ENCODE peak calls at places on chromosomes 4 and X, in ten cellular contexts. One of them, this sample, is unnamed.

GRCh38 chr4:8191136-8191747 is 7.8 kb upstream of the SH3TC1 start:
- DNase-seq in B cell: no peak
- DNase-seq in fibroblast of the aortic adventitia: peak
- DNase-seq in CD8-positive, alpha-beta T cell: no peak
- DNase-seq in lower leg skin: no peak
- DNase-seq in cardiac muscle cell: peak
- DNase-seq in vagina: no peak
- DNase-seq in type B pancreatic cell: no peak
- DNase-seq in suprapubic skin: no peak
- DNase-seq in HFFc6: no peak
- DNase-seq in this sample: peak

GRCh38 chr4:147834480-147834879 is 102.6 kb downstream of the ARHGAP10 start:
- DNase-seq in B cell: no peak
- DNase-seq in fibroblast of the aortic adventitia: no peak
- DNase-seq in CD8-positive, alpha-beta T cell: no peak
- DNase-seq in lower leg skin: no peak
- DNase-seq in cardiac muscle cell: no peak
- DNase-seq in vagina: no peak
- DNase-seq in type B pancreatic cell: no peak
- DNase-seq in suprapubic skin: no peak
- DNase-seq in HFFc6: no peak
- DNase-seq in this sample: no peak

GRCh38 chrX:72299891-72300630 is 5.7 kb downstream of the CITED1 start:
- DNase-seq in B cell: no peak
- DNase-seq in fibroblast of the aortic adventitia: no peak
- DNase-seq in CD8-positive, alpha-beta T cell: no peak
- DNase-seq in lower leg skin: no peak
- DNase-seq in cardiac muscle cell: no peak
- DNase-seq in vagina: no peak
- DNase-seq in type B pancreatic cell: no peak
- DNase-seq in suprapubic skin: no peak
- DNase-seq in HFFc6: no peak
- DNase-seq in this sample: no peak

GRCh38 chrX:989959-990510 is 222.4 kb downstream of the CRLF2 start:
- DNase-seq in B cell: peak
- DNase-seq in fibroblast of the aortic adventitia: peak
- DNase-seq in CD8-positive, alpha-beta T cell: no peak
- DNase-seq in lower leg skin: peak
- DNase-seq in cardiac muscle cell: peak
- DNase-seq in vagina: no peak
- DNase-seq in type B pancreatic cell: no peak
- DNase-seq in suprapubic skin: peak
- DNase-seq in HFFc6: peak
- DNase-seq in this sample: peak

GRCh38 chr4:102871772-102872171 is 3.0 kb downstream of the CISD2 start:
- DNase-seq in B cell: no peak
- DNase-seq in fibroblast of the aortic adventitia: no peak
- DNase-seq in CD8-positive, alpha-beta T cell: no peak
- DNase-seq in lower leg skin: no peak
- DNase-seq in cardiac muscle cell: no peak
- DNase-seq in vagina: no peak
- DNase-seq in type B pancreatic cell: no peak
- DNase-seq in suprapubic skin: no peak
- DNase-seq in HFFc6: no peak
- DNase-seq in this sample: no peak

GRCh38 chrX:437636-438390 is 51.1 kb upstream of the PPP2R3B start:
- DNase-seq in B cell: no peak
- DNase-seq in fibroblast of the aortic adventitia: no peak
- DNase-seq in CD8-positive, alpha-beta T cell: no peak
- DNase-seq in lower leg skin: no peak
- DNase-seq in cardiac muscle cell: no peak
- DNase-seq in vagina: no peak
- DNase-seq in type B pancreatic cell: no peak
- DNase-seq in suprapubic skin: no peak
- DNase-seq in HFFc6: no peak
- DNase-seq in this sample: no peak

GRCh38 chrX:153454901-153455550 is 9.2 kb upstream of the TREX2 start:
- DNase-seq in B cell: no peak
- DNase-seq in fibroblast of the aortic adventitia: no peak
- DNase-seq in CD8-positive, alpha-beta T cell: no peak
- DNase-seq in lower leg skin: no peak
- DNase-seq in cardiac muscle cell: no peak
- DNase-seq in vagina: no peak
- DNase-seq in type B pancreatic cell: no peak
- DNase-seq in suprapubic skin: no peak
- DNase-seq in HFFc6: no peak
- DNase-seq in this sample: no peak

GRCh38 chr4:142881331-142881730 is 35.2 kb upstream of the INPP4B start:
- DNase-seq in B cell: no peak
- DNase-seq in fibroblast of the aortic adventitia: no peak
- DNase-seq in CD8-positive, alpha-beta T cell: no peak
- DNase-seq in lower leg skin: no peak
- DNase-seq in cardiac muscle cell: no peak
- DNase-seq in vagina: no peak
- DNase-seq in type B pancreatic cell: no peak
- DNase-seq in suprapubic skin: no peak
- DNase-seq in HFFc6: no peak
- DNase-seq in this sample: no peak

DNA sequence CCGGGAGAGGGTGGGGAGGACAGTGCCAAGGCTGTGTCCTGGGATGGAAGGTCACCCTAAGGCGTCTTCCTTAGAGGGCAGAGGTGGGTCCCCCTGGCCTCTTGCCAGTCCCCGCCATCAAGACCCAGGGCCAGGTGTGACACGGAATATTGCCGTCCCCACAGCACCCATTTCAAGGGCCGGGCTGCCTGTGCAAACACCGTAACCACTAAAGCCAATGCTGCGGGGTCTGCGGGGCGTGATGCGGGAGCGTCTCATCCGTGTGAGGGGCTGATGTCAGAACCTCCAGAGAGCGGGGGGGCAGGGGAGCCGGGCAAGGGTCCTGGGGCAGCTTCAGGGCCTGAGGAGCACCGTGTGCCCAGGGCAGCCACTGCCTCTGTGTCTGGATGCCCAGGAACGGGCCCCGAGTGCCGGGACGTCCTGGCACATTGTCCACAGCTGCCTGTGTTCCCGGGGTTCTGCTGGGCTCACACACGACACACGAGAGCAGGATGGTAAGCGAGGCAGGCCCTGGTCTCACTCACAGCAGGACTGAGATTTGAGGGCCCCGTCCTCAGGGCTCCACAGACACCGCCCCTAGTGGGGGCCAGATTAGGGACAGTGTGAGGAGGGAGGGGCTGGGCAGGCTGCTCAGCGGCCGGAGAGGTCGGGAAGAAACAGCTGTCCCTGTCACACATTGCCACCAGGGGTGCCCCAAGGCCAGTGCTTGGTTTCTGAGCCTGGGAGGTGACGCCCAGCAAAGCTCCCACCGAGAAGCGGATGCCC is 29.2 kb downstream of the NKX1-1 start:
- DNase-seq in B cell: no peak
- DNase-seq in fibroblast of the aortic adventitia: no peak
- DNase-seq in CD8-positive, alpha-beta T cell: no peak
- DNase-seq in lower leg skin: peak
- DNase-seq in cardiac muscle cell: no peak
- DNase-seq in vagina: no peak
- DNase-seq in type B pancreatic cell: no peak
- DNase-seq in suprapubic skin: peak
- DNase-seq in HFFc6: no peak
- DNase-seq in this sample: peak
- TF ChIP-seq CTCF in B cell: no peak
- TF ChIP-seq CTCF in fibroblast of the aortic adventitia: no peak
- TF ChIP-seq CTCF in CD8-positive, alpha-beta T cell: no peak
- TF ChIP-seq CTCF in lower leg skin: no peak
- TF ChIP-seq CTCF in cardiac muscle cell: no peak
- TF ChIP-seq CTCF in vagina: no peak
- TF ChIP-seq CTCF in type B pancreatic cell: peak
- TF ChIP-seq CTCF in suprapubic skin: no peak
- TF ChIP-seq CTCF in HFFc6: peak
- TF ChIP-seq CTCF in this sample: no peak

GRCh38 chr4:176775326-176775725 is 17.4 kb downstream of the VEGFC start:
- DNase-seq in B cell: no peak
- DNase-seq in fibroblast of the aortic adventitia: peak
- DNase-seq in CD8-positive, alpha-beta T cell: no peak
- DNase-seq in lower leg skin: no peak
- DNase-seq in cardiac muscle cell: peak
- DNase-seq in vagina: no peak
- DNase-seq in type B pancreatic cell: no peak
- DNase-seq in suprapubic skin: no peak
- DNase-seq in HFFc6: no peak
- DNase-seq in this sample: no peak

GRCh38 chr4:176780995-176781738 is 11.6 kb downstream of the VEGFC start:
- DNase-seq in B cell: no peak
- DNase-seq in fibroblast of the aortic adventitia: peak
- DNase-seq in CD8-positive, alpha-beta T cell: no peak
- DNase-seq in lower leg skin: no peak
- DNase-seq in cardiac muscle cell: peak
- DNase-seq in vagina: no peak
- DNase-seq in type B pancreatic cell: no peak
- DNase-seq in suprapubic skin: no peak
- DNase-seq in HFFc6: no peak
- DNase-seq in this sample: no peak

GRCh38 chr4:176779421-176779820 is 13.3 kb downstream of the VEGFC start:
- DNase-seq in B cell: no peak
- DNase-seq in fibroblast of the aortic adventitia: no peak
- DNase-seq in CD8-positive, alpha-beta T cell: no peak
- DNase-seq in lower leg skin: no peak
- DNase-seq in cardiac muscle cell: no peak
- DNase-seq in vagina: no peak
- DNase-seq in type B pancreatic cell: no peak
- DNase-seq in suprapubic skin: no peak
- DNase-seq in HFFc6: no peak
- DNase-seq in this sample: no peak

GRCh38 chr4:176778491-176778890 is 14.2 kb downstream of the VEGFC start:
- DNase-seq in B cell: no peak
- DNase-seq in fibroblast of the aortic adventitia: peak
- DNase-seq in CD8-positive, alpha-beta T cell: no peak
- DNase-seq in lower leg skin: peak
- DNase-seq in cardiac muscle cell: peak
- DNase-seq in vagina: no peak
- DNase-seq in type B pancreatic cell: no peak
- DNase-seq in suprapubic skin: peak
- DNase-seq in HFFc6: peak
- DNase-seq in this sample: no peak

DNA sequence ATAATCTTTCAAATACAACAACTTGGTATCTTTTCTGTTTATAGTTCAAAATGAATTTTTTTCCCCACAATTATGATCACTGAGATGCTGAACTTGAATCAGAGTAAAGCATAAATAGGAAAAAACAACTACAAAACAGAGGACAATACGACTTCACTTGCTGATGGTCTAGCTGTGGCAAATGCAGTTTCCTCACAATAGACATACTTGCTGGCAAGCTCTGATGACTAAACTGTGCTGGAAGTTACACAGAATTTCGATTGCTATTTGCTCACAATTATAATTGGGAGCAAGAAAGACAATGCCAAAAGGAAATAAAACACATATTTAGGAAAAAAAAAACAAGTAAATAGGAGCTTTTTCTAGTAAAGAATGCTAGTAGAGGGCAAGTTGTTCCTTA is 14.7 kb downstream of the VEGFC start:
- DNase-seq in B cell: no peak
- DNase-seq in fibroblast of the aortic adventitia: peak
- DNase-seq in CD8-positive, alpha-beta T cell: no peak
- DNase-seq in lower leg skin: no peak
- DNase-seq in cardiac muscle cell: peak
- DNase-seq in vagina: no peak
- DNase-seq in type B pancreatic cell: no peak
- DNase-seq in suprapubic skin: no peak
- DNase-seq in HFFc6: peak
- DNase-seq in this sample: no peak
- TF ChIP-seq CTCF in B cell: no peak
- TF ChIP-seq CTCF in fibroblast of the aortic adventitia: no peak
- TF ChIP-seq CTCF in CD8-positive, alpha-beta T cell: no peak
- TF ChIP-seq CTCF in lower leg skin: no peak
- TF ChIP-seq CTCF in cardiac muscle cell: no peak
- TF ChIP-seq CTCF in vagina: no peak
- TF ChIP-seq CTCF in type B pancreatic cell: no peak
- TF ChIP-seq CTCF in suprapubic skin: no peak
- TF ChIP-seq CTCF in HFFc6: no peak
- TF ChIP-seq CTCF in this sample: no peak

DNA sequence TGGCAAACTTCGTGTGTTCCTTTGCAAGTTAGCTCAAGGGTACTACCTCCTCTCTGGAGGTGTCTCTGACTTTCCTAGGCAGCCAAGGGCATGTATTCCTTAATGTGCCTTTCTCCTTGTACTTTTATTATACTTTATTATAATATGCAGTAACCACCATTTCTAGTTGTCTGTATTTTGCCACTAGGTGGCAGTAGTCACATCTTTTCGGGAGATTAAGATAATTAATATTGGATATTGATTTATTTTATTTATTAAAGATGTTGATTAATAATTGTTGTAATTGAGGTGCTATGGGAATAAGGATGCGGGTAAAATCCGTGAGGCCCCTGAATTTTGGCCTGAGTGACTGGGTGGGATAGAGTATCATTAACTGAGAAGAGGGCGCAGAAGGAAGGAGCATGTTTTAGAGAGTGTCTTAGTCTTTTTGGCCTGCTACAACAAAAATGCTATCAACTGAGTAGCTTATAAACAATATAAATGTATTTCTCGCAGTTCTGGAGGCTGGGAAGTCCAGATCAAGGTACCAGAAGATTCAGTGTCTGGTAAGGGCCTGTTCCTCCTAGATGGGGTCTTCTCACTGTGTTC is 153.3 kb downstream of the TMEM164 start:
- DNase-seq in B cell: peak
- DNase-seq in fibroblast of the aortic adventitia: peak
- DNase-seq in CD8-positive, alpha-beta T cell: no peak
- DNase-seq in lower leg skin: no peak
- DNase-seq in cardiac muscle cell: no peak
- DNase-seq in vagina: no peak
- DNase-seq in type B pancreatic cell: no peak
- DNase-seq in suprapubic skin: no peak
- DNase-seq in HFFc6: no peak
- DNase-seq in this sample: no peak
- TF ChIP-seq CTCF in B cell: peak
- TF ChIP-seq CTCF in fibroblast of the aortic adventitia: peak
- TF ChIP-seq CTCF in CD8-positive, alpha-beta T cell: peak
- TF ChIP-seq CTCF in lower leg skin: no peak
- TF ChIP-seq CTCF in cardiac muscle cell: peak
- TF ChIP-seq CTCF in vagina: peak
- TF ChIP-seq CTCF in type B pancreatic cell: peak
- TF ChIP-seq CTCF in suprapubic skin: no peak
- TF ChIP-seq CTCF in HFFc6: peak
- TF ChIP-seq CTCF in this sample: peak

GRCh38 chrX:103686199-103687072 is at the start of gene MORF4L2:
- DNase-seq in B cell: peak
- DNase-seq in fibroblast of the aortic adventitia: peak
- DNase-seq in CD8-positive, alpha-beta T cell: peak
- DNase-seq in lower leg skin: peak
- DNase-seq in cardiac muscle cell: peak
- DNase-seq in vagina: no peak
- DNase-seq in type B pancreatic cell: peak
- DNase-seq in suprapubic skin: peak
- DNase-seq in HFFc6: peak
- DNase-seq in this sample: peak

GRCh38 chrX:103688949-103689348 is 2.5 kb upstream of the MORF4L2 start:
- DNase-seq in B cell: peak
- DNase-seq in fibroblast of the aortic adventitia: peak
- DNase-seq in CD8-positive, alpha-beta T cell: no peak
- DNase-seq in lower leg skin: no peak
- DNase-seq in cardiac muscle cell: peak
- DNase-seq in vagina: no peak
- DNase-seq in type B pancreatic cell: no peak
- DNase-seq in suprapubic skin: no peak
- DNase-seq in HFFc6: peak
- DNase-seq in this sample: no peak

GRCh38 chrX:103685396-103685795 is 1.1 kb downstream of the MORF4L2 start:
- DNase-seq in B cell: peak
- DNase-seq in fibroblast of the aortic adventitia: peak
- DNase-seq in CD8-positive, alpha-beta T cell: no peak
- DNase-seq in lower leg skin: no peak
- DNase-seq in cardiac muscle cell: peak
- DNase-seq in vagina: no peak
- DNase-seq in type B pancreatic cell: no peak
- DNase-seq in suprapubic skin: no peak
- DNase-seq in HFFc6: no peak
- DNase-seq in this sample: no peak

GRCh38 chrX:103687696-103688191 is 1.2 kb upstream of the MORF4L2 start:
- DNase-seq in B cell: peak
- DNase-seq in fibroblast of the aortic adventitia: peak
- DNase-seq in CD8-positive, alpha-beta T cell: peak
- DNase-seq in lower leg skin: peak
- DNase-seq in cardiac muscle cell: peak
- DNase-seq in vagina: no peak
- DNase-seq in type B pancreatic cell: no peak
- DNase-seq in suprapubic skin: peak
- DNase-seq in HFFc6: peak
- DNase-seq in this sample: peak

DNA sequence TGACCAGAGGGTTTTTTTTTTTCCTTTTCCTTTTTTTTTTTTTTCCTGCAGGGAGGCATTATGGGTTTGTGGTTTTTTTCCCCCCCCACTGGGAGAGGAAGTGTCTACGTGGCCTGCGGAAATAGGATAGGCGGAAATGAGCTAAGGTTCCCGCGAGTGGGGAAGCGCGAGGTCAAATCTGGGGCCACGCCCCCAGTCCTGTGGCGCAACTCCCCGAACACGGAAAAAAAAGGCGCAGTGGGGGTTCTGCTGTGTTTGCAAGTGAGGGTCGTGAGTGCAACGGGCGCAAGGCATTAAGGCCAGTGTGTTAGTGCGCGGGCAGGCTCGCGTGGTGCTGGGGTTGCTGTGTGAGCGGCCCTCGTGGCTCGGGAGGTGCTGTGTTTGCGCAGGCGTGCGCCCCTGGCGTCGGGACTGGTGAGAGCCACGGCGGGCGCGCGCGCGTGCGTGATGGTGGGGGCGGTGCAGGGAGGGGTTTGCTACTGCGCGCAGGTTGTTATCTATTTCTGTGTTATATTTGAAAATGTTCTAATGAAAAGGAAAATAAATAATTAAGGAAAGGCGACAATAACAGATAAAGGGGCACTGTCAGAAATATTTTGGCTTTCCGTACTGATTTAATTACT is 685 bp upstream of the MORF4L2 start:
- DNase-seq in B cell: peak
- DNase-seq in fibroblast of the aortic adventitia: no peak
- DNase-seq in CD8-positive, alpha-beta T cell: peak
- DNase-seq in lower leg skin: peak
- DNase-seq in cardiac muscle cell: peak
- DNase-seq in vagina: no peak
- DNase-seq in type B pancreatic cell: peak
- DNase-seq in suprapubic skin: peak
- DNase-seq in HFFc6: peak
- DNase-seq in this sample: peak
- TF ChIP-seq CTCF in B cell: no peak
- TF ChIP-seq CTCF in fibroblast of the aortic adventitia: peak
- TF ChIP-seq CTCF in CD8-positive, alpha-beta T cell: no peak
- TF ChIP-seq CTCF in lower leg skin: no peak
- TF ChIP-seq CTCF in cardiac muscle cell: peak
- TF ChIP-seq CTCF in vagina: no peak
- TF ChIP-seq CTCF in type B pancreatic cell: peak
- TF ChIP-seq CTCF in suprapubic skin: peak
- TF ChIP-seq CTCF in HFFc6: peak
- TF ChIP-seq CTCF in this sample: peak

This sample was measured in adrenal gland.